ENCODE peak calls at places on chromosomes 3 and 15, in ten cellular contexts. Z, L, H, D, M, A, R, I, E and F are unnamed samples.

GRCh38 chr15:68829068-68829467 is 8.4 kb upstream of the ANP32A start:
- DNase-seq in Z (peak; percentile 12), L (no peak), H (no peak), D (no peak), M (no peak), A (no peak), R (no peak), I (peak; percentile 81), E (no peak), F (no peak)

GRCh38 chr3:24390169-24390821 is 104.4 kb downstream of the THRB start:
- DNase-seq in Z (no peak), L (no peak), H (no peak), D (no peak), M (no peak), A (no peak), R (no peak), I (no peak), E (no peak), F (no peak)

GRCh38 chr3:159221335-159221734 is 419.5 kb downstream of the MFSD1 start:
- DNase-seq in Z (no peak), L (no peak), H (no peak), D (no peak), M (no peak), A (no peak), R (no peak), I (no peak), E (no peak), F (no peak)

GRCh38 chr3:11118181-11118682 is 36.1 kb upstream of the HRH1 start:
- DNase-seq in Z (no peak), L (peak; percentile 70), H (peak; percentile 40), D (no peak), M (no peak), A (no peak), R (no peak), I (peak; percentile 22), E (no peak), F (no peak)

GRCh38 chr15:78213956-78214355 is 20.4 kb downstream of the ACSBG1 start:
- DNase-seq in Z (no peak), L (no peak), H (no peak), D (no peak), M (no peak), A (no peak), R (no peak), I (no peak), E (no peak), F (no peak)

GRCh38 chr3:131053021-131053420 is 26.3 kb downstream of the NEK11 start:
- DNase-seq in Z (no peak), L (peak; percentile 1), H (no peak), D (no peak), M (no peak), A (no peak), R (no peak), I (peak; percentile 21), E (no peak), F (no peak)

GRCh38 chr3:192091831-192092230 is 630.9 kb downstream of the PYDC2 start:
- DNase-seq in Z (no peak), L (peak; percentile 1), H (no peak), D (no peak), M (no peak), A (no peak), R (no peak), I (no peak), E (no peak), F (peak; percentile 4)

GRCh38 chr3:190338717-190339116 is 16.5 kb upstream of the CLDN1 start:
- DNase-seq in Z (no peak), L (peak; percentile 56), H (no peak), D (peak; percentile 61), M (no peak), A (no peak), R (no peak), I (no peak), E (no peak), F (peak; percentile 41)

GRCh38 chr15:80204231-80204630 is 47.8 kb downstream of the CTXND1 start:
- DNase-seq in Z (no peak), L (no peak), H (no peak), D (no peak), M (no peak), A (no peak), R (no peak), I (no peak), E (no peak), F (no peak)

GRCh38 chr15:27418729-27419128 is 447.7 kb downstream of the GABRG3 start:
- DNase-seq in Z (no peak), L (no peak), H (no peak), D (no peak), M (no peak), A (no peak), R (no peak), I (peak; percentile 65), E (peak; percentile 15), F (no peak)

GRCh38 chr3:59709702-59710555 is 660.1 kb upstream of the CFAP20DC start:
- DNase-seq in Z (peak; percentile 11), L (no peak), H (no peak), D (peak; percentile 43), M (no peak), A (no peak), R (no peak), I (peak; percentile 70), E (no peak), F (no peak)

GRCh38 chr15:31374489-31374888 is 47.9 kb downstream of the KLF13 start:
- DNase-seq in Z (no peak), L (no peak), H (no peak), D (no peak), M (no peak), A (no peak), R (no peak), I (no peak), E (no peak), F (no peak)

GRCh38 chr15:78044407-78045155 is 32.9 kb downstream of the TBC1D2B start:
- DNase-seq in Z (peak; percentile 50), L (no peak), H (no peak), D (no peak), M (no peak), A (no peak), R (no peak), I (no peak), E (no peak), F (no peak)

GRCh38 chr3:47042231-47042791 is 62.8 kb downstream of the NBEAL2 start:
- DNase-seq in Z (no peak), L (no peak), H (no peak), D (no peak), M (no peak), A (no peak), R (no peak), I (no peak), E (no peak), F (no peak)

GRCh38 chr3:74605437-74605836 is 9.0 kb downstream of the CNTN3 start:
- DNase-seq in Z (no peak), L (no peak), H (no peak), D (no peak), M (no peak), A (no peak), R (no peak), I (no peak), E (no peak), F (no peak)

GRCh38 chr3:137469263-137469662 is 294.9 kb upstream of the SOX14 start:
- DNase-seq in Z (no peak), L (no peak), H (no peak), D (no peak), M (no peak), A (no peak), R (no peak), I (no peak), E (no peak), F (no peak)

GRCh38 chr15:23647421-23648375 is at the start of gene MAGEL2:
- DNase-seq in Z (no peak), L (no peak), H (no peak), D (no peak), M (no peak), A (no peak), R (no peak), I (peak; percentile 34), E (no peak), F (no peak)

GRCh38 chr3:58025824-58026579 is 17.8 kb downstream of the FLNB start:
- DNase-seq in Z (no peak), L (peak; percentile 68), H (no peak), D (no peak), M (no peak), A (no peak), R (no peak), I (no peak), E (peak; percentile 68), F (no peak)

GRCh38 chr3:110292102-110292501 is 779.5 kb upstream of the NECTIN3 start:
- DNase-seq in Z (no peak), L (no peak), H (no peak), D (no peak), M (no peak), A (no peak), R (no peak), I (no peak), E (no peak), F (no peak)

GRCh38 chr3:197709135-197709534 is 27.6 kb downstream of the RUBCN start:
- DNase-seq in Z (no peak), L (no peak), H (no peak), D (no peak), M (peak; percentile 43), A (no peak), R (no peak), I (no peak), E (no peak), F (no peak)

GRCh38 chr15:59894835-59895234 is 109.3 kb upstream of the FOXB1 start:
- DNase-seq in Z (no peak), L (no peak), H (no peak), D (no peak), M (no peak), A (no peak), R (no peak), I (no peak), E (no peak), F (no peak)

GRCh38 chr15:76098685-76099084 is 38.9 kb downstream of the TMEM266 start:
- DNase-seq in Z (no peak), L (no peak), H (no peak), D (no peak), M (no peak), A (no peak), R (no peak), I (no peak), E (no peak), F (no peak)

GRCh38 chr15:51260262-51260661 is 78.1 kb downstream of the CYP19A1 start:
- DNase-seq in Z (no peak), L (peak; percentile 8), H (no peak), D (no peak), M (no peak), A (no peak), R (no peak), I (no peak), E (no peak), F (no peak)

GRCh38 chr15:33864360-33865075 is 103.8 kb upstream of the CHRM5 start:
- DNase-seq in Z (no peak), L (peak; percentile 27), H (no peak), D (no peak), M (no peak), A (no peak), R (no peak), I (no peak), E (no peak), F (no peak)

GRCh38 chr15:41838400-41838897 is at the start of gene PLA2G4B:
- DNase-seq in Z (no peak), L (no peak), H (no peak), D (peak; percentile 79), M (no peak), A (no peak), R (no peak), I (no peak), E (peak; percentile 82), F (peak; percentile 61)

GRCh38 chr3:32194653-32195052 is 43.8 kb upstream of the CMTM8 start:
- DNase-seq in Z (no peak), L (no peak), H (no peak), D (no peak), M (no peak), A (no peak), R (no peak), I (no peak), E (no peak), F (no peak)

GRCh38 chr3:72145506-72146380 is 360.8 kb upstream of the PROK2 start:
- DNase-seq in Z (no peak), L (peak; percentile 69), H (no peak), D (no peak), M (no peak), A (no peak), R (no peak), I (peak; percentile 55), E (no peak), F (no peak)

GRCh38 chr3:130258532-130258952 is 86.9 kb upstream of the COL6A5 start:
- DNase-seq in Z (no peak), L (no peak), H (peak; percentile 18), D (peak; percentile 25), M (no peak), A (no peak), R (no peak), I (peak; percentile 30), E (no peak), F (no peak)